ENCODE peak calls at places on chromosomes 5 and 9, in five cellular contexts. Z, B, V, Y and C are unnamed samples.

GRCh38 chr9:125361837-125362531 is 100.4 kb downstream of the GAPVD1 start:
- DNase-seq in Z (no peak), B (peak), V (no peak), Y (peak), C (no peak)

GRCh38 chr9:103731541-103731940 is 362.6 kb upstream of the SMC2 start:
- DNase-seq in Z (no peak), B (no peak), V (no peak), Y (no peak), C (no peak)

GRCh38 chr5:16727937-16728336 is 111.1 kb upstream of the RETREG1 start:
- DNase-seq in Z (no peak), B (no peak), V (no peak), Y (no peak), C (no peak)

GRCh38 chr9:133457233-133457632 is 2.5 kb upstream of the CACFD1 start:
- DNase-seq in Z (peak), B (no peak), V (no peak), Y (no peak), C (no peak)

GRCh38 chr5:171893290-171893890 is 107.8 kb downstream of the SMIM23 start:
- DNase-seq in Z (no peak), B (no peak), V (no peak), Y (no peak), C (no peak)

GRCh38 chr9:126499005-126499910 is 114.5 kb upstream of the LMX1B start:
- DNase-seq in Z (peak), B (peak), V (peak), Y (no peak), C (peak)

GRCh38 chr5:90557871-90558270 is 726 bp upstream of the ADGRV1 start:
- DNase-seq in Z (no peak), B (no peak), V (no peak), Y (no peak), C (no peak)

GRCh38 chr5:58542709-58543108 is 40.2 kb upstream of the RAB3C start:
- DNase-seq in Z (no peak), B (no peak), V (no peak), Y (no peak), C (no peak)

GRCh38 chr9:123394291-123395235 is 38.6 kb downstream of the CRB2 start:
- DNase-seq in Z (no peak), B (no peak), V (no peak), Y (no peak), C (no peak)

GRCh38 chr9:27204578-27204977 is 92.4 kb downstream of the EQTN start:
- DNase-seq in Z (no peak), B (no peak), V (no peak), Y (no peak), C (no peak)

GRCh38 chr9:109455391-109455790 is 42.7 kb downstream of the PTPN3 start:
- DNase-seq in Z (no peak), B (no peak), V (no peak), Y (no peak), C (no peak)

GRCh38 chr9:133148351-133149129 is 15.2 kb downstream of the GBGT1 start:
- DNase-seq in Z (no peak), B (no peak), V (peak), Y (no peak), C (no peak)

GRCh38 chr5:65819215-65819904 is 97.4 kb downstream of the NLN start:
- DNase-seq in Z (no peak), B (no peak), V (no peak), Y (no peak), C (no peak)

GRCh38 chr9:77132991-77133390 is 44.3 kb upstream of the VPS13A start:
- DNase-seq in Z (no peak), B (no peak), V (no peak), Y (no peak), C (no peak)

GRCh38 chr5:143442398-143442797 is 38.9 kb upstream of the NR3C1 start:
- DNase-seq in Z (no peak), B (no peak), V (no peak), Y (no peak), C (no peak)

DNA sequence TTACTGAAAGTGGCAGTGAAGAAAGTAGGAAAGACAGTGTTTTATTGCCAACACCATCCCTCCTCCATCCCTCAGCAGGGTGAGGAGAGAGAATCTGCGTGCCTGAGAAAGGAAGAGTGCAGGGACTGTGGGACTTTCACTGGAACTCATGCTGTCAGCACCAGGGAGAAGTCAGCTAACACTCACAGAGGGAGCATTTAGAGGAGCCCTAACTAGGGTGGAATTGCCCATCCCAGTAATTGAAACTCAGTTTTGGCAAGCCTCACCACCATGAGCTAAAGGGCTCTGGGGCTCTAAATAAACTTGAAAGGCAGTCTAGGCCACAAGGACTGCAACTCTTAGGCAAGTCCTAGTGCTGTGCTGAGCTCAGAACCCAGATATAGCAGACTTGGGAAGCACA is 622.4 kb downstream of the SEMA5A start:
- DNase-seq in Z (no peak), B (no peak), V (no peak), Y (no peak), C (no peak)
- H2AFZ ChIP-seq in Z (no peak), B (no peak), V (no peak), Y (no peak), C (peak)

GRCh38 chr9:116271307-116271706 is 117.7 kb downstream of the PAPPA start:
- DNase-seq in Z (no peak), B (no peak), V (no peak), Y (no peak), C (no peak)

GRCh38 chr9:116276651-116277121 is 123.1 kb downstream of the PAPPA start:
- DNase-seq in Z (no peak), B (no peak), V (no peak), Y (no peak), C (peak)

GRCh38 chr9:116275418-116276295 is 122.1 kb downstream of the PAPPA start:
- DNase-seq in Z (no peak), B (no peak), V (no peak), Y (no peak), C (no peak)

GRCh38 chr9:116271991-116272390 is 118.4 kb downstream of the PAPPA start:
- DNase-seq in Z (no peak), B (no peak), V (no peak), Y (no peak), C (peak)

DNA sequence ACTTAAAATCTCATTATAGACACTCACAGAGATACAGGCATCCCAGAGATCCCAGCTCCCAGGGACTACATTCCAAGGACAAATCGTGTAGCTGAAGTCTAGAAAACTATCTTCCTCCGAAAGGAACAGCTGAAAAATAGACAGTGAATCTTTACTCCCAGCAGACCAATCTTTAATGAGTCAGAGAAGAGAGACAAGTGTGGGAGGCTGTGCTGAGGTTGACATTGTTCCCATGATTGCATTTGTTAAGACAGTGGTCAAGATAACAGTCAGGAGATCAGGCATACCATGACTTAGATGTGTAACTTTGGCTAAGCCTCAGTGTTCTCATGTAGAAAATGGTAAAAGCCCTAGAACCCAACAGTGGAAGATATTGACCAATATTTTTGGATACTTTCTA is 120.7 kb downstream of the PAPPA start:
- DNase-seq in Z (no peak), B (no peak), V (no peak), Y (no peak), C (no peak)
- TF ChIP-seq JUND in Z (no peak), B (peak), V (no peak), Y (no peak), C (no peak)

DNA sequence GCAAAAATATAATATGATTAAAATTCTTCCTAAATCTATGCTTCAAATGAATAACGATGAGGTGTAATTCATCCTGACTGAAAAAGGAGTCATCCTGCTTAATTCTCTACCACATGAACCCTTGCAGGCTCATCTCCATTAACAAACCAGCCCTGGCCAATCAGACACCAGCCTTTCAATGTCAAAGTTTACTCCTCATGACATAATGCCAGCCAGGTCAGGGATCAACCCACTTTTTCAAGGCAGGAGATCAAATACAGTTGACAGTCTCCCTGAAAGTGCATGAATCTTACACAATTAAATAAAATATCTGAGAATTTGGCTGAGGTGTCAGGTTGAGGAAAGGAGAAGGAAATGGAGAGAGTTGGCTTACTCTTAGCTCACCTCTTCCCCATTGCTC is 7.0 kb downstream of the GRIN3A start:
- DNase-seq in Z (no peak), B (no peak), V (no peak), Y (no peak), C (no peak)
- H2AFZ ChIP-seq in Z (no peak), B (no peak), V (no peak), Y (no peak), C (no peak)

DNA sequence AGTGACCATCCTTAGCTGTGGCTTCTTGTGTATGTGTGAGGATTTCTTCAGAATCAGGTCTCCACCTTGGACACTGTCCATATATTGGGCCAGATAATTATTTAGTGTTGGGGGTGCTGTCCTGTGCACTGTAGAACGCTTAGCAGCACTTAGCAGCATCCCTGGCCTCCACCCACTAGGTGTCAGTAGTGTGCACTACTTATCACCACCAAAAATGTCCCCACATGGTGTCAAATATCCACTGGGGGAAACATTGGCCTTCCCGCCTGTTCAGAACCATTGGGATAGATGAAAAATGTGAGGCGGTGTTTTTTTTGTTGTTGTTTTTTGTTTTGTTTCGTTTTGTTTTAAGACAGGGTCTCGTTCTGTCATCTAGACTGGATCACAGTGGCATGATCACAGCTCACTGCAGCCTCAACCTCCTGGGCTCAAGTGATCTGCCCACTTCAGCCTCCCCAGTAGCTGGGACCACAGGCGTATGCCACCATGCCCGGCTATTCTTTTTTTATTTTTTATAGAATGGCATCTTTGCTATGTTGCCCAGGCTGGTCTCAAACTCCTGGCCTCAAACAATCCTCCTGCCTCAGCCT is 67.7 kb downstream of the TENT4A start:
- DNase-seq in Z (peak), B (peak), V (peak), Y (peak), C (no peak)
- TF ChIP-seq JUND in Z (no peak), B (no peak), V (no peak), Y (no peak), C (no peak)

DNA sequence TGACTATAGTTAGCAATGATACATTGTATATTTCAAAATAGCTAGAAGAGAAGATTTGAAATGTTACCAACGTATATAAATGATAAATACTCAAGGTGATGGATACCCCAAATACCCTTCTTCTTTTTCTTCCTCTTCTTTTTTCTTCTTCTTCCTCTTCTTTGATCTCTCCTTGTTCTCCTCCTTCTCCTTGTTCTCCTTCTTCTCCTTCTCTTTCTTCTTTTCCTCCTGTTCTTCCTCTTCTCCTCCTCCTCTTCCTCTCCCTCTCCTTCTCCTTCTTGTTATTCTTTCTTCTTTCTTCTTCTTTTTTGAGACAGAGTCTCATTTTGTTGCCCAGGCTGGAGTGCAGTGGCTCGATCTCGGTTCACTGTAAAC is 616 bp upstream of the SPEF2 start:
- DNase-seq in Z (no peak), B (no peak), V (no peak), Y (no peak), C (no peak)
- H2AFZ ChIP-seq in Z (peak), B (no peak), V (peak), Y (peak), C (no peak)

GRCh38 chr5:54854883-54855581 is 130.4 kb downstream of the ESM1 start:
- DNase-seq in Z (no peak), B (no peak), V (no peak), Y (no peak), C (no peak)
- TF ChIP-seq JUND in Z (no peak), B (no peak), V (no peak), Y (no peak), C (no peak)

GRCh38 chr5:133610489-133611356 is 1.6 kb downstream of the FSTL4 start:
- DNase-seq in Z (peak), B (peak), V (peak), Y (no peak), C (peak)
- H2AFZ ChIP-seq in Z (no peak), B (no peak), V (no peak), Y (no peak), C (peak)

GRCh38 chr5:5350101-5350500 is 72.4 kb upstream of the ICE1 start:
- DNase-seq in Z (peak), B (peak), V (no peak), Y (no peak), C (no peak)
- TF ChIP-seq JUND in Z (peak), B (peak), V (no peak), Y (no peak), C (no peak)